ENCODE peak calls at places on chromosomes 12 and 14, in seven cellular contexts. Z is WTC11, A is NAMALWA, T is NCI-H1092 treated with DMSO at 0.1 percent for 48 hours, Q is D341Med, H is neural crest cell, R is GM12865. X is an unnamed sample.

GRCh38 chr12:88572785-88573565 is 7.3 kb downstream of the KITLG start:
- DNase-seq in Z (no peak), A (no peak), T (no peak), Q (no peak), H (no peak), R (no peak), X (no peak)

GRCh38 chr12:97047361-97047760 is 140.3 kb downstream of the NEDD1 start:
- DNase-seq in Z (no peak), A (no peak), T (no peak), Q (no peak), H (no peak), R (no peak), X (no peak)

GRCh38 chr14:34029921-34030334 is 79.1 kb upstream of the EGLN3 start:
- DNase-seq in Z (peak), A (no peak), T (no peak), Q (no peak), H (no peak), R (no peak), X (no peak)

GRCh38 chr14:69818760-69819191 is 21.7 kb upstream of the SLC10A1 start:
- DNase-seq in Z (peak), A (peak), T (peak), Q (peak), H (peak), R (peak), X (peak)

GRCh38 chr12:9405861-9406563 is 197.8 kb upstream of the PZP start:
- DNase-seq in Z (no peak), A (no peak), T (no peak), Q (no peak), H (no peak), R (no peak), X (peak)

GRCh38 chr14:94591871-94592270 is 10.6 kb downstream of the SERPINA5 start:
- DNase-seq in Z (no peak), A (no peak), T (no peak), Q (no peak), H (no peak), R (no peak), X (no peak)

GRCh38 chr14:77133718-77134338 is 7.8 kb downstream of the ZDHHC22 start:
- DNase-seq in Z (peak), A (peak), T (no peak), Q (peak), H (peak), R (peak), X (peak)

GRCh38 chr14:98704441-98704840 is 567.6 kb downstream of the BCL11B start:
- DNase-seq in Z (no peak), A (no peak), T (no peak), Q (no peak), H (no peak), R (peak), X (no peak)

GRCh38 chr14:50086316-50086700 is 30.1 kb downstream of the VCPKMT start:
- DNase-seq in Z (no peak), A (no peak), T (no peak), Q (no peak), H (no peak), R (no peak), X (no peak)

GRCh38 chr12:5101686-5102085 is 58.0 kb downstream of the KCNA5 start:
- DNase-seq in Z (no peak), A (no peak), T (no peak), Q (no peak), H (no peak), R (no peak), X (no peak)

GRCh38 chr14:52351561-52352491 is 37.7 kb downstream of the PTGER2 start:
- DNase-seq in Z (no peak), A (no peak), T (no peak), Q (no peak), H (no peak), R (peak), X (no peak)

GRCh38 chr12:13194462-13195110 is 1.9 kb upstream of the EMP1 start:
- DNase-seq in Z (no peak), A (no peak), T (no peak), Q (no peak), H (no peak), R (no peak), X (no peak)

GRCh38 chr14:34507459-34507858 is 32.0 kb downstream of the EAPP start:
- DNase-seq in Z (no peak), A (no peak), T (no peak), Q (no peak), H (no peak), R (no peak), X (no peak)

GRCh38 chr12:120242275-120242799 is 23.2 kb downstream of the PXN start:
- DNase-seq in Z (no peak), A (no peak), T (no peak), Q (no peak), H (no peak), R (no peak), X (no peak)

GRCh38 chr12:122855985-122856831 is 21.0 kb downstream of the HIP1R start:
- DNase-seq in Z (no peak), A (no peak), T (peak), Q (no peak), H (no peak), R (no peak), X (no peak)

GRCh38 chr14:68391292-68392014 is 401.4 kb downstream of the ZFP36L1 start:
- DNase-seq in Z (no peak), A (no peak), T (no peak), Q (no peak), H (no peak), R (no peak), X (no peak)

GRCh38 chr14:53355581-53356112 is 202.5 kb upstream of the DDHD1 start:
- DNase-seq in Z (peak), A (no peak), T (peak), Q (no peak), H (no peak), R (peak), X (peak)

GRCh38 chr12:105798249-105798835 is 340.4 kb downstream of the NUAK1 start:
- DNase-seq in Z (no peak), A (peak), T (no peak), Q (no peak), H (no peak), R (no peak), X (no peak)

GRCh38 chr14:85817430-85817829 is 287.5 kb downstream of the FLRT2 start:
- DNase-seq in Z (no peak), A (no peak), T (no peak), Q (no peak), H (no peak), R (no peak), X (no peak)

GRCh38 chr12:18718462-18718861 is 19.4 kb downstream of the PLCZ1 start:
- DNase-seq in Z (no peak), A (no peak), T (no peak), Q (no peak), H (no peak), R (no peak), X (no peak)

GRCh38 chr14:69493038-69493437 is 8.5 kb downstream of the PLEKHD1 start:
- DNase-seq in Z (no peak), A (no peak), T (no peak), Q (no peak), H (no peak), R (no peak), X (no peak)

GRCh38 chr12:47817272-47818006 is 2.3 kb downstream of the HDAC7 start:
- DNase-seq in Z (no peak), A (no peak), T (no peak), Q (no peak), H (no peak), R (no peak), X (no peak)

GRCh38 chr12:65443038-65443437 is 164.6 kb downstream of the MSRB3 start:
- DNase-seq in Z (no peak), A (no peak), T (no peak), Q (no peak), H (no peak), R (no peak), X (no peak)

GRCh38 chr12:62738611-62739010 is 196.3 kb downstream of the PPM1H start:
- DNase-seq in Z (peak), A (no peak), T (no peak), Q (no peak), H (no peak), R (no peak), X (no peak)

GRCh38 chr12:132190834-132191500 is 46.7 kb downstream of the NOC4L start:
- DNase-seq in Z (no peak), A (no peak), T (no peak), Q (no peak), H (no peak), R (no peak), X (no peak)

GRCh38 chr12:100453953-100454352 is 19.7 kb upstream of the NR1H4 start:
- DNase-seq in Z (no peak), A (no peak), T (no peak), Q (no peak), H (no peak), R (no peak), X (no peak)

GRCh38 chr12:99427104-99427503 is 220.4 kb upstream of the GARIN6 start:
- DNase-seq in Z (no peak), A (peak), T (no peak), Q (no peak), H (no peak), R (peak), X (no peak)

X was measured in ecto neural progenitor cell.